ENCODE peak calls at places on chromosomes 1 and 21, in eight cellular contexts. N is endothelial cell, D is amniotic stem cell, G is BE2C, Z is breast epithelium, V is OCI-LY7, U is T-helper 2 cell, R is upper lobe of right lung. B is an unnamed sample.

GRCh38 chr21:42571391-42572150 is 57.9 kb downstream of the SLC37A1 start:
- DNase-seq in N (no peak), D (no peak), G (no peak), Z (no peak), V (no peak), U (no peak), R (peak), B (peak)

GRCh38 chr1:245045087-245045881 is 109.5 kb upstream of the KIF26B start:
- DNase-seq in N (no peak), D (no peak), G (no peak), Z (peak), V (no peak), U (no peak), R (no peak), B (no peak)

GRCh38 chr1:101905298-101905794 is 91.4 kb downstream of the OLFM3 start:
- DNase-seq in N (no peak), D (no peak), G (no peak), Z (no peak), V (no peak), U (no peak), R (no peak), B (no peak)

GRCh38 chr1:162373541-162374375 is 2.9 kb downstream of the SPATA46 start:
- DNase-seq in N (no peak), D (no peak), G (no peak), Z (no peak), V (no peak), U (no peak), R (peak), B (no peak)

GRCh38 chr1:169115891-169116585 is 9.5 kb downstream of the ATP1B1 start:
- DNase-seq in N (no peak), D (no peak), G (peak), Z (peak), V (peak), U (no peak), R (peak), B (peak)

GRCh38 chr1:33512612-33513011 is 40.2 kb downstream of the ZSCAN20 start:
- DNase-seq in N (no peak), D (no peak), G (no peak), Z (no peak), V (no peak), U (no peak), R (no peak), B (no peak)

GRCh38 chr1:209641216-209642181 is 10.7 kb downstream of the LAMB3 start:
- DNase-seq in N (no peak), D (no peak), G (no peak), Z (peak), V (no peak), U (no peak), R (peak), B (no peak)

GRCh38 chr1:35345439-35345981 is 77.0 kb downstream of the ZMYM4 start:
- DNase-seq in N (no peak), D (no peak), G (no peak), Z (no peak), V (no peak), U (no peak), R (peak), B (no peak)

GRCh38 chr1:115323366-115324004 is 14.6 kb downstream of the NGF start:
- DNase-seq in N (no peak), D (no peak), G (no peak), Z (no peak), V (no peak), U (no peak), R (no peak), B (no peak)

GRCh38 chr1:184373155-184373554 is 13.7 kb upstream of the C1orf21 start:
- DNase-seq in N (no peak), D (no peak), G (peak), Z (no peak), V (no peak), U (no peak), R (no peak), B (no peak)

GRCh38 chr21:27700974-27701614 is 734.2 kb upstream of the ADAMTS5 start:
- DNase-seq in N (peak), D (peak), G (peak), Z (peak), V (peak), U (peak), R (peak), B (peak)

GRCh38 chr1:1232224-1232800 is at the start of gene B3GALT6:
- DNase-seq in N (no peak), D (no peak), G (no peak), Z (no peak), V (no peak), U (no peak), R (no peak), B (no peak)

GRCh38 chr1:32695098-32695904 is 7.3 kb downstream of the SYNC start:
- DNase-seq in N (no peak), D (no peak), G (no peak), Z (peak), V (no peak), U (no peak), R (peak), B (no peak)

GRCh38 chr21:36261459-36261858 is 58.5 kb upstream of the MORC3 start:
- DNase-seq in N (no peak), D (no peak), G (no peak), Z (no peak), V (no peak), U (no peak), R (no peak), B (no peak)

GRCh38 chr1:51058863-51059262 is 43.2 kb upstream of the C1orf185 start:
- DNase-seq in N (no peak), D (no peak), G (peak), Z (no peak), V (peak), U (no peak), R (no peak), B (no peak)

GRCh38 chr1:58618303-58618702 is 41.3 kb upstream of the TACSTD2 start:
- DNase-seq in N (no peak), D (peak), G (no peak), Z (peak), V (no peak), U (no peak), R (no peak), B (no peak)

GRCh38 chr1:43311521-43311920 is 10.7 kb downstream of the TIE1 start:
- DNase-seq in N (no peak), D (no peak), G (no peak), Z (no peak), V (no peak), U (no peak), R (peak), B (no peak)

GRCh38 chr1:176754663-176755062 is 291.7 kb downstream of the PAPPA2 start:
- DNase-seq in N (no peak), D (no peak), G (peak), Z (no peak), V (no peak), U (no peak), R (no peak), B (no peak)

GRCh38 chr21:38525454-38525853 is 27.2 kb upstream of the ERG start:
- DNase-seq in N (no peak), D (no peak), G (no peak), Z (no peak), V (no peak), U (no peak), R (no peak), B (no peak)

GRCh38 chr1:102842606-102843005 is 265.7 kb downstream of the COL11A1 start:
- DNase-seq in N (no peak), D (no peak), G (no peak), Z (no peak), V (no peak), U (no peak), R (no peak), B (no peak)

GRCh38 chr1:10824821-10825540 is 28.5 kb upstream of the CASZ1 start:
- DNase-seq in N (no peak), D (peak), G (peak), Z (peak), V (no peak), U (no peak), R (no peak), B (no peak)

GRCh38 chr1:209587778-209588177 is 4.3 kb downstream of the CAMK1G start:
- DNase-seq in N (no peak), D (no peak), G (no peak), Z (no peak), V (no peak), U (no peak), R (no peak), B (no peak)

GRCh38 chr1:40635763-40636500 is 29.6 kb downstream of the RIMS3 start:
- DNase-seq in N (no peak), D (no peak), G (no peak), Z (no peak), V (no peak), U (no peak), R (no peak), B (no peak)

GRCh38 chr1:229408458-229409037 is 25.3 kb downstream of the ACTA1 start:
- DNase-seq in N (no peak), D (no peak), G (peak), Z (no peak), V (no peak), U (no peak), R (no peak), B (peak)

GRCh38 chr1:226912587-226913176 is 27.4 kb upstream of the COQ8A start:
- DNase-seq in N (peak), D (no peak), G (peak), Z (no peak), V (peak), U (peak), R (peak), B (peak)

GRCh38 chr1:166013232-166013631 is 153.6 kb downstream of the FAM78B start:
- DNase-seq in N (no peak), D (no peak), G (no peak), Z (no peak), V (no peak), U (no peak), R (no peak), B (peak)

GRCh38 chr1:155078496-155079209 is at the start of gene EFNA3:
- DNase-seq in N (peak), D (no peak), G (peak), Z (peak), V (peak), U (peak), R (peak), B (peak)

GRCh38 chr1:9388628-9389184 is 96.0 kb downstream of the SPSB1 start:
- DNase-seq in N (no peak), D (no peak), G (no peak), Z (no peak), V (no peak), U (no peak), R (no peak), B (no peak)

GRCh38 chr1:26358411-26359384 is 4.8 kb upstream of the CRYBG2 start:
- DNase-seq in N (no peak), D (no peak), G (no peak), Z (no peak), V (peak), U (peak), R (no peak), B (no peak)

GRCh38 chr1:200247513-200247912 is 162.3 kb downstream of the ZNF281 start:
- DNase-seq in N (no peak), D (no peak), G (no peak), Z (no peak), V (no peak), U (no peak), R (no peak), B (no peak)

GRCh38 chr1:206606867-206607266 is 5.4 kb downstream of the EIF2D start:
- DNase-seq in N (no peak), D (no peak), G (peak), Z (no peak), V (peak), U (no peak), R (no peak), B (no peak)

GRCh38 chr21:36949171-36950141 is 17.0 kb downstream of the HLCS start:
- DNase-seq in N (no peak), D (no peak), G (no peak), Z (no peak), V (no peak), U (no peak), R (no peak), B (no peak)

GRCh38 chr1:114026797-114027196 is 47.5 kb downstream of the OLFML3 start:
- DNase-seq in N (no peak), D (no peak), G (no peak), Z (no peak), V (no peak), U (no peak), R (no peak), B (no peak)

B was measured in glutamatergic neuron.